ENCODE peak calls at places on chromosomes 1 and 21, in four cellular contexts. T is mesenchymal stem cell, P is neural progenitor cell, F is GM23248. V is an unnamed sample.
A peak's percentile ranks its signal among the peaks of the same experiment; 100 is the strongest.

GRCh38 chr1:199173356-199173755 is 534.5 kb downstream of the PTPRC start:
- DNase-seq in P (no peak), T (peak; percentile 54), F (peak; percentile 40), V (no peak)

GRCh38 chr1:30681782-30682181 is 41.6 kb downstream of the MATN1 start:
- DNase-seq in P (no peak), F (no peak), T (no peak), V (no peak)

GRCh38 chr1:66356605-66357004 is 177.3 kb upstream of the SGIP1 start:
- DNase-seq in F (no peak), T (no peak), P (peak; percentile 67), V (no peak)

GRCh38 chr1:99565606-99566289 is 80.2 kb upstream of the PALMD start:
- DNase-seq in F (peak; percentile 31), T (no peak), P (no peak), V (peak; percentile 9)

GRCh38 chr1:55669308-55669707 is 454.1 kb upstream of the USP24 start:
- DNase-seq in F (peak; percentile 81), P (no peak), T (peak; percentile 30), V (no peak)

GRCh38 chr21:35508389-35508888 is 459.3 kb upstream of the RUNX1 start:
- DNase-seq in P (peak; percentile 69), F (peak; percentile 83), T (peak; percentile 91), V (no peak)

GRCh38 chr1:225535280-225535679 is 107.4 kb upstream of the LBR start:
- DNase-seq in P (no peak), F (no peak), T (no peak), V (no peak)

GRCh38 chr1:91552091-91552490 is 51.4 kb downstream of the CDC7 start:
- DNase-seq in T (peak; percentile 14), F (peak; percentile 62), P (no peak), V (no peak)

GRCh38 chr1:112388436-112388835 is 7.6 kb upstream of the CTTNBP2NL start:
- DNase-seq in T (no peak), P (no peak), F (peak; percentile 55), V (no peak)

GRCh38 chr1:78038491-78038939 is 7.3 kb upstream of the GIPC2 start:
- DNase-seq in T (peak; percentile 80), F (peak; percentile 34), P (no peak), V (no peak)

GRCh38 chr1:1024421-1025415 is 4.8 kb downstream of the AGRN start:
- DNase-seq in T (no peak), P (peak; percentile 79), F (no peak), V (peak; percentile 82)

GRCh38 chr1:33985656-33986055 is 121.8 kb downstream of the HMGB4 start:
- DNase-seq in P (no peak), T (no peak), F (peak; percentile 79), V (no peak)

GRCh38 chr1:41345434-41346075 is 15.7 kb upstream of the FOXO6 start:
- DNase-seq in F (no peak), T (no peak), P (no peak), V (no peak)

GRCh38 chr1:7410156-7410555 is 360.9 kb upstream of the VAMP3 start:
- DNase-seq in F (no peak), T (no peak), P (no peak), V (no peak)

GRCh38 chr21:37380349-37381323 is 14.1 kb downstream of the DYRK1A start:
- DNase-seq in P (peak; percentile 21), T (no peak), F (no peak), V (no peak)

GRCh38 chr1:112332751-112333150 is 63.3 kb upstream of the CTTNBP2NL start:
- DNase-seq in F (no peak), P (no peak), T (no peak), V (peak; percentile 55)

GRCh38 chr21:45433911-45434644 is 29.1 kb downstream of the COL18A1 start:
- DNase-seq in T (no peak), P (no peak), F (peak; percentile 10), V (no peak)

GRCh38 chr1:187264995-187265602 is 436.4 kb downstream of the PLA2G4A start:
- DNase-seq in F (peak; percentile 86), P (peak; percentile 63), T (peak; percentile 73), V (no peak)

GRCh38 chr21:39610705-39611104 is 2.0 kb upstream of the B3GALT5 start:
- DNase-seq in T (no peak), F (no peak), P (peak; percentile 65), V (no peak)

GRCh38 chr1:41811051-41811795 is 107.5 kb downstream of the HIVEP3 start:
- DNase-seq in F (peak; percentile 63), T (peak; percentile 82), P (no peak), V (no peak)

GRCh38 chr1:224340711-224341384 is 10.9 kb upstream of the NVL start:
- DNase-seq in F (peak; percentile 50), P (peak; percentile 45), T (no peak), V (no peak)

GRCh38 chr1:31181515-31182343 is 58.0 kb downstream of the NKAIN1 start:
- DNase-seq in F (peak; percentile 51), T (peak; percentile 37), P (peak; percentile 56), V (no peak)

GRCh38 chr21:43004926-43005325 is 30.6 kb downstream of the PKNOX1 start:
- DNase-seq in P (no peak), F (no peak), T (no peak), V (no peak)

GRCh38 chr1:245835386-245835785 is 671.7 kb downstream of the SMYD3 start:
- DNase-seq in P (no peak), T (no peak), F (peak; percentile 40), V (no peak)

GRCh38 chr1:230519246-230519645 is 93.1 kb upstream of the PGBD5 start:
- DNase-seq in T (no peak), P (no peak), F (no peak), V (no peak)

GRCh38 chr1:209830722-209831121 is 3.0 kb downstream of the UTP25 start:
- DNase-seq in T (no peak), F (peak; percentile 34), P (no peak), V (no peak)

GRCh38 chr1:59484090-59484489 is 187.2 kb downstream of the FGGY start:
- DNase-seq in F (peak; percentile 91), P (no peak), T (peak; percentile 86), V (no peak)

GRCh38 chr1:93620169-93620840 is 61.3 kb downstream of the BCAR3 start:
- DNase-seq in F (peak; percentile 71), P (no peak), T (no peak), V (no peak)

GRCh38 chr1:66375125-66375524 is 158.8 kb upstream of the SGIP1 start:
- DNase-seq in T (no peak), P (no peak), F (peak; percentile 39), V (no peak)

GRCh38 chr1:203328714-203329122 is 22.2 kb downstream of the FMOD start:
- DNase-seq in P (peak; percentile 80), F (no peak), T (no peak), V (no peak)

GRCh38 chr1:209697082-209697481 is 7.6 kb upstream of the HSD11B1 start:
- DNase-seq in P (no peak), F (no peak), T (no peak), V (no peak)

GRCh38 chr1:46699670-46700069 is 19.2 kb downstream of the EFCAB14 start:
- DNase-seq in P (no peak), T (no peak), F (no peak), V (no peak)

GRCh38 chr1:35718492-35719336 is at the start of gene C1orf216:
- DNase-seq in F (peak; percentile 90), T (peak; percentile 86), P (peak; percentile 72), V (no peak)

GRCh38 chr1:225424562-225425210 is 3.2 kb downstream of the LBR start:
- DNase-seq in P (no peak), F (peak; percentile 68), T (peak; percentile 33), V (no peak)

GRCh38 chr21:45818904-45819285 is 162.7 kb upstream of the COL6A1 start:
- DNase-seq in T (peak; percentile 93), P (no peak), F (peak; percentile 84), V (no peak)

GRCh38 chr21:30463713-30464112 is 16.5 kb downstream of the KRTAP19-1 start:
- DNase-seq in F (no peak), T (no peak), P (peak; percentile 39), V (no peak)

GRCh38 chr1:84711091-84711490 is 20.8 kb upstream of the SSX2IP start:
- DNase-seq in F (no peak), T (peak; percentile 25), P (no peak), V (no peak)

GRCh38 chr1:79129914-79130313 is 123.4 kb upstream of the ADGRL4 start:
- DNase-seq in F (no peak), T (no peak), P (no peak), V (no peak)

GRCh38 chr1:26704629-26705028 is 8.8 kb downstream of the ARID1A start:
- DNase-seq in F (no peak), T (no peak), P (no peak), V (no peak)

GRCh38 chr1:26705788-26706237 is 10.0 kb downstream of the ARID1A start:
- DNase-seq in F (peak; percentile 83), P (no peak), T (peak; percentile 48), V (no peak)

GRCh38 chr1:26702680-26703038 is 6.8 kb downstream of the ARID1A start:
- DNase-seq in T (no peak), F (no peak), P (no peak), V (no peak)

GRCh38 chr1:26703466-26703865 is 7.7 kb downstream of the ARID1A start:
- DNase-seq in F (no peak), P (no peak), T (no peak), V (no peak)

DNA sequence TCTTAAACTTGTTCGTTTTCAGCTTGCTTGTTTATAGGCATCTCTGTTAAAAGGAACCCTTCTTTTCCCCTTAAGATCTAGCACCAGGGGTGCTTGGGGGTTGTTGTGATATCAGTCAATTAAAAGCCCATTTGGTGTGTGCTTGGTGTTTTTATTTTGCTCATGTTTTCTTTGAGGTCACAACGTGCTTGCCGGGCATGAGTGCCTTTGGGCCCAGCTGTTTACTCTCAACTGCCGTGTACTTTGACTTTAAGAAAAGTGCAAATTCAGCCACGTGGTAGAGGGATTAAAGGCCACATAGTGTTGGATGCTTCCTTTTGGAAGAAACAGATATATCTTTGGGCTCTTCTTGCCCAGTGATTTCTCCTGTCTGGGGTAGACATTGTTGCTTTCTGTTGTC is 10.5 kb downstream of the ARID1A start:
- DNase-seq in F (peak; percentile 38), T (peak; percentile 48), P (no peak), V (no peak)
- H3K4me2 ChIP-seq in F (peak overlapping the region; percentile 67), T (peak overlapping the region; percentile 29), P (peak overlapping the region; percentile 58), V (peak overlapping the region; percentile 25)

DNA sequence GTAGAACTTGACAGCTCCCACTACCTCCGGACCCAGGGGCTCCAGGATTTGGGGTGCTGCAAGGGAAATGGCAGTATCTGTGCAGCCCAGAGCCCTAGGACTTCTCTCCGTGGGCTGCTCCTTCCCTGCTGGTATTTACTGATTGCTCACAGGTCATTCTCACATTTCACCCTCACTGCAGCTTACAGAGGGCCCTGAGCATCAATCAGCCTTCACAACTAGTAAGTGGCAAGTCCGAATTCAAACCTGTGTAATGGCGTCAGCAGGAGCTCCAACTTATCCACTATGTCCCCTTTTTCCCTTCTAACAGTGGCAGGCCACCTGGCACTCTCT is 32.4 kb downstream of the PIK3C2B start:
- DNase-seq in T (no peak), P (no peak), F (no peak), V (no peak)
- H3K27ac ChIP-seq in T (no peak overlapping the region), P (no peak overlapping the region), F (no peak overlapping the region), V (no peak overlapping the region)

GRCh38 chr1:108691886-108692723 is at the start of gene PRPF38B:
- DNase-seq in F (peak; percentile 98), P (peak; percentile 96), T (peak; percentile 94), V (peak; percentile 28)
- H3K4me2 ChIP-seq in F (peak within 1 kb of the TSS; percentile 98), P (peak within 1 kb of the TSS; percentile 99), T (peak within 1 kb of the TSS; percentile 82), V (peak within 1 kb of the TSS; percentile 91)

GRCh38 chr1:154404984-154405761 is at the start of gene IL6R:
- DNase-seq in P (peak; percentile 89), F (peak; percentile 99), T (peak; percentile 97), V (no peak)
- H3K27ac ChIP-seq in P (no peak within 1 kb of the TSS), F (peak within 1 kb of the TSS; percentile 79), T (no peak within 1 kb of the TSS), V (peak within 1 kb of the TSS; percentile 92)